ENCODE peak calls at places on chromosomes 5 and 9, in four cellular contexts. One of them, this sample, is unnamed.

GRCh38 chr5:14490309-14490711 is 91.3 kb upstream of the OTULINL start:
- DNase-seq in neuronal stem cell: no peak
- DNase-seq in HepG2: no peak
- DNase-seq in HCT116: no peak
- DNase-seq in this sample: peak; percentile 33

GRCh38 chr9:77593528-77593927 is 54.6 kb downstream of the GNA14 start:
- DNase-seq in HepG2: no peak
- DNase-seq in HCT116: no peak
- DNase-seq in neuronal stem cell: no peak
- DNase-seq in this sample: no peak

GRCh38 chr9:133553978-133554713 is 19.6 kb downstream of the ADAMTSL2 start:
- DNase-seq in HepG2: no peak
- DNase-seq in neuronal stem cell: no peak
- DNase-seq in HCT116: no peak
- DNase-seq in this sample: no peak

GRCh38 chr9:78278177-78278777 is 18.6 kb upstream of the PSAT1 start:
- DNase-seq in HepG2: peak; percentile 71
- DNase-seq in neuronal stem cell: no peak
- DNase-seq in HCT116: no peak
- DNase-seq in this sample: no peak

GRCh38 chr5:168481330-168481788 is 4.9 kb upstream of the RARS1 start:
- DNase-seq in HepG2: peak; percentile 28
- DNase-seq in HCT116: no peak
- DNase-seq in neuronal stem cell: no peak
- DNase-seq in this sample: no peak

GRCh38 chr5:94288937-94289336 is 329.5 kb downstream of the KIAA0825 start:
- DNase-seq in neuronal stem cell: no peak
- DNase-seq in HCT116: no peak
- DNase-seq in HepG2: no peak
- DNase-seq in this sample: peak; percentile 16

GRCh38 chr9:71975833-71976232 is 64.4 kb downstream of the C9orf85 start:
- DNase-seq in HepG2: no peak
- DNase-seq in HCT116: no peak
- DNase-seq in neuronal stem cell: no peak
- DNase-seq in this sample: peak; percentile 17

GRCh38 chr9:14389146-14389545 is 75.2 kb upstream of the NFIB start:
- DNase-seq in HCT116: no peak
- DNase-seq in neuronal stem cell: no peak
- DNase-seq in HepG2: no peak
- DNase-seq in this sample: no peak

DNA sequence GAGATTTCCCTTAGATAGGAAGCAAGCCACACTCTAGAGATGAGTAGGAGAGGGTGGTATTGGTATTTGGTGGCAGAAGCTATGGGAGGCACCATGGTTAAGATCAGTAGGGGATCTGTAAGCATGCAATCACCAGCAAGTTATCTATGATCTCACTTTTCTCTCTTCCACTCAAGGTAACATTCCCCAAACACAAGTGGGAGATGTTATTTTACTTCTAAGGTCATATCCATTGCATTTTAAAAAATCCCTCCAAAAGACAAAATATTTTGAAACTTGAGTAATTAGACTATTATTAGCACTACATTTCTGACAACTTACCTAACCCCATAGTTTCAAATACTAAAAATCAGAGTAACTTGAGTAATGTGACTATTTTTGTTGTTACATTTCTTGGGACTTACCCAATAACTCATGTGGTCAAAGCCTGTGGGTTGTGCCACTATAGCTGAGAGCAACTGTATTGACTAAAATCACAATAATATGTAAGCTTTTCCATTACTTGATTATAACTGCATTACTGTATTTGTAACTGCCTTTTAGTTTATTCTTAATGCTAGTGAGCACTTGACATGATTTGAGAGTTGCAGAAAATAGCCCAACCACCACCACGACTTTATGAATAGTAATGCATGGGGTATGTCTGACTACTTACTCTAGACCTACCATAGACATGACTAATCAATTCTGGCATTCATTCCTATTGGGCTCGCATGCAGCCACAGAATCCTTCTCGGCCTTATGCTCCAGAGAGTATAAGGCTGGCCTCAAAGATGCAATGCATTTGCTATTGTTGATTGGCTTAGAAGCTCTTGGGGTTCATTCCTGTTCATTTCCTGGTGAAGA is 264.7 kb downstream of the TRIM32 start:
- DNase-seq in HCT116: no peak
- DNase-seq in neuronal stem cell: no peak
- DNase-seq in HepG2: no peak
- DNase-seq in this sample: peak; percentile 64
- H3K4me3 ChIP-seq in HCT116: no peak overlapping the region
- H3K4me3 ChIP-seq in neuronal stem cell: no peak overlapping the region
- H3K4me3 ChIP-seq in HepG2: no peak overlapping the region
- H3K4me3 ChIP-seq in this sample: no peak overlapping the region

DNA sequence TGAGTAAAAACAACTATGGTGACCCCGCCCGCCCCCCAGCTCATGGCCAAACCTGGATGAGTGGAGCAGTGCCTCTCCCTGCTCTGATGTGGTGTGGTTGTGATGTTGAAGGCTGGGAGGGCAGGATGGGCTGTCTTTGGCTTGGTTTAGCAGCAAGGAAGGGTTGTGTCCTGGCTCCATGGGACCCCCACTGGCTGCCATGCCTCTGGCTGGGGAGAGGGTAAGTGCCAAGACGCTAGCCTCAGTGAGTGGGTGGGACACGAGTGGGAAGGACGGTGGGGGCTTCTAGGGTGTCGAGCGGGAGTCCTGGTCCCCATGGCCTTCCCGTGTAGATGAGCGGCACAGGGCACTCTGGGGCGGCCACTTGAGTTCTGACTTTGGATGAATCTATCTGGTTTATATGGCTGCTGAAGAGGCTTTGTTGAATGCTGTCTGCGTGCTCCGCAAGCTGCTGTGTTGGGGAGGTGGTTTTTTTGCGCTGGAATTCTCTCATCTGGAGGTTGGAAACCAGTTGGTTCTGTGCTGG is 50.4 kb downstream of the DAB2IP start:
- DNase-seq in HCT116: no peak
- DNase-seq in neuronal stem cell: no peak
- DNase-seq in HepG2: no peak
- DNase-seq in this sample: no peak
- H3K27ac ChIP-seq in HCT116: no peak overlapping the region
- H3K27ac ChIP-seq in neuronal stem cell: no peak overlapping the region
- H3K27ac ChIP-seq in HepG2: no peak overlapping the region
- H3K27ac ChIP-seq in this sample: no peak overlapping the region

DNA sequence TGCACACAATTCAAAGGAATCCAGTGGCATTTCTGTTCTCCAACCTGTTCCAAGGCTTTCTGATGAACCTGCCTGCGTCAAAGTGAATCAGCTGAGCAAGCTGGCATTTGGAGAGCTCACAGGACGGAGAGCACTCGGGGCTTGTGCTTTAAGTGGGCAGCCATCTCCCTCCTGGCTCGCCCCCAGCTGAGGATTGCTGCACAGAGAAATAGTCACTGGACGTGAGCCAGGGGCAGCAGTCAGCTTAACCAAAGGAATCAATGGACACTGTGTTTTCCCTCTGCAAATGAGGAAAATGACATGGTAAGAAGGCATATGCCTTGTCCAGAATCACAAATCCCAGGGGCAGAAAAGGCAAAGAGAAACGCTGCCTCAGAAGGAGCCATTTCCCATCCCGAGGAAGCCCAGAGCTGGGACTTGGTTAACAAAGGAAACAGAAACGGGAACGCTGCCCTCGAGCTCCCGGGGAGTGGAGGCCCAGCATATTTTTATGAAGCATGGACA is 299.4 kb downstream of the ZSWIM6 start:
- DNase-seq in HepG2: no peak
- DNase-seq in neuronal stem cell: no peak
- DNase-seq in HCT116: no peak
- DNase-seq in this sample: no peak
- H3K4me3 ChIP-seq in HepG2: no peak overlapping the region
- H3K4me3 ChIP-seq in neuronal stem cell: no peak overlapping the region
- H3K4me3 ChIP-seq in HCT116: no peak overlapping the region
- H3K4me3 ChIP-seq in this sample: no peak overlapping the region

DNA sequence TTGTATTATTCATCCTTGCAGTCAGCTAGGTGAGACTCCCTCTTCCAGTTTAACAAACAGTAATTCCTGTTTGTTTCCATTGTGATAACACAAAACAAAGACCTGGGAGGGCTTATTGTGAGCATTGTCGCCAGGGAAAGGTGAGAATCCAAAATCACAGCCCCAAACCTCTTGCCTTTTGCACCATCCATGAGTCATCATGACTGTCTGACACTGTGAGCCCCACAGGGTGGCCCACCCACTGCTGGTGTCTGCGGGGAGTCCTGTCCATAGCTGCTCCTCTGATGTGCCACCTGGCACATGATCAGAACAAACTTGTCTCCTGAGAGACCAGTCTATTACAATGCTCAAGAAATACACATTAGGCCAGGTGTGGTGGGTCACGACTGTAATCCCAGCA is 33.7 kb upstream of the S1PR3 start:
- DNase-seq in HCT116: no peak
- DNase-seq in HepG2: no peak
- DNase-seq in neuronal stem cell: no peak
- DNase-seq in this sample: no peak
- H3K27ac ChIP-seq in HCT116: no peak overlapping the region
- H3K27ac ChIP-seq in HepG2: no peak overlapping the region
- H3K27ac ChIP-seq in neuronal stem cell: no peak overlapping the region
- H3K27ac ChIP-seq in this sample: no peak overlapping the region